ENCODE peak calls at places on chromosomes 11 and 22, in nine cellular contexts. G is heart right ventricle, E is prostate gland, A is IMR-90, Y is aorta, I is tibial nerve, N is GM12878, F is adrenal gland, C is OCI-LY7. P is an unnamed sample.
A peak's percentile ranks its signal among the peaks of the same experiment; 100 is the strongest.

GRCh38 chr11:4368286-4368685 is at the start of gene OR52B4:
- DNase-seq in C (no peak), I (no peak), Y (no peak), F (no peak), E (no peak), N (no peak), A (no peak), G (no peak), P (no peak)

GRCh38 chr11:110250168-110250567 is 46.2 kb downstream of the RDX start:
- DNase-seq in F (no peak), G (no peak), A (no peak), E (no peak), N (no peak), I (no peak), C (no peak), Y (no peak), P (no peak)

GRCh38 chr22:47035443-47035881 is 273.0 kb downstream of the TBC1D22A start:
- DNase-seq in I (no peak), N (no peak), F (no peak), A (no peak), G (no peak), Y (peak; percentile 49), E (no peak), C (no peak), P (no peak)

GRCh38 chr11:59141673-59142460 is 789 bp upstream of the FAM111A start:
- DNase-seq in Y (no peak), F (no peak), G (no peak), E (no peak), I (no peak), N (no peak), C (no peak), A (peak; percentile 68), P (no peak)

GRCh38 chr11:63769044-63769718 is 606 bp upstream of the ZFTA start:
- DNase-seq in F (peak; percentile 30), C (peak; percentile 55), Y (peak; percentile 85), I (no peak), G (peak; percentile 24), E (no peak), N (no peak), A (no peak), P (peak; percentile 18)

GRCh38 chr22:36858966-36859365 is 1.8 kb upstream of the NCF4 start:
- DNase-seq in C (peak; percentile 64), E (no peak), I (no peak), G (no peak), N (no peak), Y (no peak), A (no peak), F (no peak), P (no peak)

GRCh38 chr11:116219171-116219635 is 553.6 kb downstream of the BUD13 start:
- DNase-seq in G (peak; percentile 28), F (no peak), E (no peak), I (no peak), A (no peak), C (no peak), N (no peak), Y (no peak), P (no peak)

GRCh38 chr11:112963368-112963955 is 2.2 kb downstream of the NCAM1 start:
- DNase-seq in N (no peak), F (no peak), E (no peak), A (no peak), I (no peak), Y (no peak), C (no peak), G (no peak), P (no peak)

GRCh38 chr22:25702046-25702445 is 39.9 kb upstream of the MYO18B start:
- DNase-seq in A (peak; percentile 29), Y (no peak), F (no peak), I (no peak), G (no peak), E (no peak), C (peak; percentile 30), N (no peak), P (no peak)

GRCh38 chr11:59102259-59102765 is 4.7 kb upstream of the FAM111B start:
- DNase-seq in A (peak; percentile 13), C (peak; percentile 94), E (peak; percentile 53), N (peak; percentile 74), G (peak; percentile 21), Y (peak; percentile 77), I (peak; percentile 22), F (peak; percentile 66), P (no peak)

DNA sequence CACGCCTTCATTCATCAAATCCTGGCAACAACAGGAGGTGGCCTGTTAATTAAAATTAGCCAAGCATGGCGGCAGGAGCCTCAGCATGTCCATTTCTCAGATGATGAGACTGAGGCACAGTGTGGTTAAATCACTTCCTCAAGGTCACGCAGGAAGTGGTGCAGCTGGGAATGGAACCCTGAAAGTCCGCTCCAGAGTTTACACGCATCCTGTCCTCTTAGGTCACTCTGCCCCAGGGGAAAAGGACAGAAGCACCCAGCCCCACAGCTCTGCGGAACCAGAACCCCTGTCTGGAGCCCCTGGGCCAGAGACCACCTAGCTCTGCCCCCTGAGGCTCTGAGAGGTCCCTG is 19.6 kb downstream of the RPL3 start:
- DNase-seq in N (peak; percentile 48), A (no peak), Y (no peak), F (peak; percentile 46), C (peak; percentile 65), I (peak; percentile 46), E (no peak), G (peak; percentile 70), P (no peak)
- H3K27ac ChIP-seq in N (peak overlapping the region; percentile 72), A (no peak overlapping the region), Y (no peak overlapping the region), F (peak overlapping the region; percentile 45), C (peak overlapping the region; percentile 33), I (peak overlapping the region; percentile 68), E (no peak overlapping the region), G (peak overlapping the region; percentile 87), P (peak overlapping the region; percentile 53)

GRCh38 chr22:48675828-48676145 is 1151.9 kb downstream of the BRD1 start:
- DNase-seq in G (no peak), A (no peak), C (no peak), F (no peak), I (no peak), Y (no peak), E (no peak), N (no peak), P (no peak)

GRCh38 chr22:48675141-48675827 is 1152.4 kb downstream of the BRD1 start:
- DNase-seq in F (no peak), I (no peak), N (no peak), E (no peak), G (no peak), C (no peak), A (no peak), Y (no peak), P (no peak)

GRCh38 chr22:48677168-48677520 is 1150.5 kb downstream of the BRD1 start:
- DNase-seq in A (no peak), F (no peak), Y (no peak), C (no peak), N (no peak), I (no peak), E (no peak), G (no peak), P (no peak)

GRCh38 chr22:48677621-48678020 is 1150.1 kb downstream of the BRD1 start:
- DNase-seq in C (no peak), A (no peak), Y (no peak), E (no peak), N (no peak), F (no peak), I (no peak), G (no peak), P (no peak)

DNA sequence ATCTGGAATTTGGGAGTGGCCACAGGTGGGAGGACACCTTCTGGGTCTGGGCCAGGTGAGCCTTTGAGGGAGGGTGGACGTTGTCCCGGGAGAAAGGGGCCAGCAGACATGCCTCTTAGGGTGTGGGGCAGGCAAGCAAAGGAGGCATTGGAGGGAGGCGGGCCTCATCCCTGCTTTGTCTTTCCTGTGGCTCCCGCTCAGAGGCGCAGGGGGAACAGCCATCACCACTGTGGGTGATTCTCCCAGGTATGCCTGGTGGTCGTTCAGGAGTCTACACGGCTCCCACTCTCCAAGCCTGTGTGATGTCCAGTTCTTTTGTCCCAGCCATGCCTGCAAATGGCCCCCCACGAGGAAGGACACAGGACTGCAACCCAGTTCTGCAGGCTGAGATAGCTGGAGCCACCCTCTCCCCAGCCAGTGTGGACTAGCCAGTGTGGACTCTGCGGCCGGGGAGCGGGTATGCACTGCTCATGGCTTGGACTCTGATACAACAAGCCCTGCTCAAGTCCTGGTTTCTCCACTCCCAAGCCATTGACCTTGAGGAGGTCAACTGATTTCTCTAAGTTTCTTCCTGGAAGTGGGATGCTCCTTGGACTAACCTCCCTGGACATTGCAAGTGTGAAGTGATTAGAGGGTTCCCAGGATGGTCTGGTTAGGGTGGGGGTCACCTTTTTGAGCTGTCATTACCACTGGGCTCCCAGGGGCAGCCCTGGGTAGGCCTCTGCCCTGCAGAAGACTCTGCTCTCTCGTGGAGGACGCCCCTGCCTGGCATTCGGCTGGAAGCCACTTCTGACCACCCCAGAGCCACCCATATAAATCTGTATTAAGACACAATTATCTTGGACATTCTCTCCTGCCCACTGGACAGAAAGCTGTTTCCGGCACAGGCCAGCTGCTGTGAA is 1151.2 kb downstream of the BRD1 start:
- DNase-seq in N (no peak), C (no peak), F (no peak), E (no peak), A (no peak), G (no peak), Y (no peak), I (no peak), P (no peak)
- H3K9me3 ChIP-seq in N (no peaks in the 10 kb centered on the region), C (peaks cover 10% of the 10 kb centered on the region), F (peaks cover 7% of the 10 kb centered on the region), E (no peaks in the 10 kb centered on the region), A (peaks cover 58% of the 10 kb centered on the region), G (peaks cover 21% of the 10 kb centered on the region), Y (peaks cover 2% of the 10 kb centered on the region), I (no peaks in the 10 kb centered on the region), P (no peaks in the 10 kb centered on the region)

DNA sequence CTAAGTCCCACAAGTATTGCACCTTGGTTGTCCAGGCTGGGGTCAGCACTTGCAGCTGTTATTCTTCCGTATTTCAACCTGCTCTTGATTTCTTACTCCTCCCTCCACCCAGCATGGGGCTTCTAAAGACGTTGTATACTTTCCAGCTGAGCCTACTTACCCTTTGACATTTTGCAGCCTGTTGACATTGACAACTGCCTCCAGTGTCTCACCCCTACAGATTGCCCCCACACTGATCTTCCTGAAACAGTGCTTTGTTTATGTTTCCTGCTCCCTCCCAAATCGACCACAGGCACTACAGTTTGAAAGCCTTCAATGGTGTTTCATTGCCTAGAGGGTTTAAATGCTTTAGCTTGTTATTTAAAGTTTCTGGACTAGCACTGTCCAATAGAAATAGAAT is 56.6 kb downstream of the FAM83F start:
- DNase-seq in G (no peak), N (no peak), A (no peak), F (no peak), I (no peak), Y (no peak), E (no peak), C (peak; percentile 64), P (no peak)
- H3K4me3 ChIP-seq in G (no peak overlapping the region), N (no peak overlapping the region), A (no peak overlapping the region), F (no peak overlapping the region), I (no peak overlapping the region), Y (no peak overlapping the region), E (no peak overlapping the region), C (peak overlapping the region; percentile 38), P (no peak overlapping the region)

DNA sequence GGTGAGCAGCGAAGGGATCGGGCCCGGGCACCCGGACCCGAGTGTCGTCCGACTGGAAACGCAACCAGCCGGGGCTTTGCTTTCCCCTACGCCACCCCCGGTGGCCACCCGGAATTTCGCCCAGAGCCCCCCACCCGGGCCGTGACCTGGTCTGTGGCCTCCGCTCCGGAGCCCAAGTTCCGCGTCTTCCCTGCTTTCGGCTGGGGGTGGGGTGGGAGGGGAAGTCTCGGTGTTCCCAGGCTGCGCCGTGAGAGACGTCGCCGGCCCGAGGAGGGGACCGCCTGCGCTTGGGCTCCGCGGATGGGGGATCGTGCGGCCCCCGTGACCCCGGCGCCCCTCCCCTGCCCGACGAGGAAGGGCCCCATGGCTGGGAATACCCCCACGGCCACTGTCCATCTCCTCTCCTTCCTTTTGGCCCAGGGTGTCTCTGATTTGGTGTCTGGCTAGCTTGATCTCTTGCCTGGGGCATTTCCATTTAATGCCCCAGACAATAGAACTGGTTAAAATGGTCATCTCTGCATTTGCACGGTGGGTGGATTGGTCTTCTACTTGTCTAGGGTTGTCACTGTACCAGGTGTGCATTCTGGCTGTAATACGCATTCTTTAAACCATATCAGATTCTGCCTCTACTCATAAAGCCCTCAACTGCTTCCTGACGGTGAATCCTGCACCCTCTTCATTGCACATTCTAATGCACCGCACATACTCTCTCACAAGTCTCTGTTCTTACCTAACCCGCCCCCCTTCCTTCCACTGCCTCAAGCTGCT is 800 bp downstream of the SIK2 start:
- DNase-seq in A (peak; percentile 43), Y (peak; percentile 85), F (peak; percentile 57), E (peak; percentile 16), C (peak; percentile 64), G (peak; percentile 41), N (no peak), I (peak; percentile 24), P (peak; percentile 7)
- H3K27ac ChIP-seq in A (peak overlapping the region; percentile 97), Y (peak overlapping the region; percentile 56), F (peak overlapping the region; percentile 98), E (peak overlapping the region; percentile 96), C (peak overlapping the region; percentile 52), G (peak overlapping the region; percentile 98), N (peak overlapping the region; percentile 74), I (peak overlapping the region; percentile 99), P (peak overlapping the region; percentile 98)